ENCODE peak calls at places on chromosome 19, in ten cellular contexts. I, Q, F, V, Z, U, H, T, W and P are unnamed samples.

GRCh38 chr19:46783670-46784069 is 4.7 kb downstream of the SLC1A5 start:
- DNase-seq in I (no peak), Q (no peak), F (no peak), V (no peak), Z (no peak), U (no peak), H (no peak), T (no peak), W (no peak), P (no peak)

GRCh38 chr19:54937926-54938325 is 9.4 kb downstream of the NLRP7 start:
- DNase-seq in I (no peak), Q (no peak), F (no peak), V (no peak), Z (no peak), U (no peak), H (no peak), T (no peak), W (no peak), P (no peak)

GRCh38 chr19:42313096-42313839 is at the start of gene TMEM145:
- DNase-seq in I (no peak), Q (no peak), F (peak; percentile 52), V (no peak), Z (peak; percentile 61), U (peak; percentile 59), H (peak; percentile 67), T (no peak), W (peak; percentile 84), P (no peak)

GRCh38 chr19:10503002-10503789 is at the start of gene KEAP1:
- DNase-seq in I (peak; percentile 82), Q (peak; percentile 86), F (no peak), V (peak; percentile 59), Z (peak; percentile 49), U (peak; percentile 42), H (peak; percentile 53), T (no peak), W (peak; percentile 79), P (peak; percentile 45)

GRCh38 chr19:32418155-32418554 is 12.6 kb downstream of the DPY19L3 start:
- DNase-seq in I (no peak), Q (no peak), F (no peak), V (no peak), Z (no peak), U (no peak), H (no peak), T (no peak), W (no peak), P (no peak)

GRCh38 chr19:15516363-15516762 is 8.0 kb downstream of the CYP4F22 start:
- DNase-seq in I (no peak), Q (no peak), F (no peak), V (no peak), Z (no peak), U (no peak), H (no peak), T (no peak), W (no peak), P (no peak)

GRCh38 chr19:3080281-3080680 is 13.9 kb upstream of the GNA11 start:
- DNase-seq in I (no peak), Q (no peak), F (peak; percentile 63), V (no peak), Z (no peak), U (peak; percentile 74), H (no peak), T (no peak), W (no peak), P (no peak)

GRCh38 chr19:41218615-41219507 is at the start of gene AXL:
- DNase-seq in I (peak; percentile 84), Q (peak; percentile 96), F (peak; percentile 86), V (peak; percentile 76), Z (peak; percentile 35), U (peak; percentile 85), H (peak; percentile 90), T (no peak), W (peak; percentile 95), P (peak; percentile 81)

GRCh38 chr19:37979547-37980082 is 72.6 kb downstream of the SIPA1L3 start:
- DNase-seq in I (peak; percentile 75), Q (no peak), F (no peak), V (peak; percentile 66), Z (peak; percentile 58), U (peak; percentile 69), H (no peak), T (peak; percentile 78), W (no peak), P (no peak)

GRCh38 chr19:37977992-37978391 is 71.0 kb downstream of the SIPA1L3 start:
- DNase-seq in I (peak; percentile 49), Q (no peak), F (peak; percentile 99), V (no peak), Z (no peak), U (peak; percentile 98), H (no peak), T (no peak), W (no peak), P (no peak)

GRCh38 chr19:37975071-37975470 is 68.1 kb downstream of the SIPA1L3 start:
- DNase-seq in I (peak; percentile 38), Q (no peak), F (no peak), V (no peak), Z (no peak), U (no peak), H (no peak), T (peak; percentile 76), W (no peak), P (no peak)

GRCh38 chr19:37975596-37976515 is 68.8 kb downstream of the SIPA1L3 start:
- DNase-seq in I (peak; percentile 28), Q (no peak), F (no peak), V (no peak), Z (no peak), U (no peak), H (no peak), T (no peak), W (no peak), P (no peak)

DNA sequence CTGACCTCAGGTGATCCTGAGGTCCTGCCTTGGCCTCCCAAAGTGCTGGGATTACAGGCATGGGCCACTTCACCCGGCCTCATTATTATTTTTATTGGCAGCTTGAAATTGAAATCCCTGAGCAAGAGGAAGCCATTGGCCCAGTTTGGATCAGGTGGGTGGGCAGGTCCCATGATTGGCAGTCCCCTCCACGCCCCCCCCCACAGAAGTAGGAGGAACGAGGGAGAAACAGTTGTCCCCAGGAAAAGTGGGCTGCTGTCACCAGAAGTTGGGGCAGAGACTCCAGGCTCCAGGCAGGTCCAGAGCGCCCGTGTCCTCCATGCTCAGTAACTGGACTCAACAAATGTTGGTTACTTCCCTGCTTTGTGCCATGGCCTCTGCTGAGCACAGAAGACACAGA is 70.4 kb downstream of the SIPA1L3 start:
- DNase-seq in I (peak; percentile 31), Q (no peak), F (no peak), V (peak; percentile 5), Z (no peak), U (no peak), H (no peak), T (peak; percentile 66), W (no peak), P (no peak)
- H3K4me1 ChIP-seq in I (peaks cover 23% of the 10 kb centered on the region), Q (peaks cover 27% of the 10 kb centered on the region), F (peaks cover 26% of the 10 kb centered on the region), V (peaks cover 28% of the 10 kb centered on the region), Z (peaks cover 24% of the 10 kb centered on the region), U (peaks cover 2% of the 10 kb centered on the region), H (peaks cover 13% of the 10 kb centered on the region), T (peaks cover 39% of the 10 kb centered on the region), W (no peaks in the 10 kb centered on the region), P (peaks cover 8% of the 10 kb centered on the region)

GRCh38 chr19:38974599-38975213 is 836 bp downstream of the FBXO17 start:
- DNase-seq in I (no peak), Q (no peak), F (no peak), V (no peak), Z (no peak), U (no peak), H (peak; percentile 60), T (no peak), W (no peak), P (no peak)

GRCh38 chr19:38975861-38976271 is 324 bp upstream of the FBXO17 start:
- DNase-seq in I (no peak), Q (no peak), F (peak; percentile 31), V (no peak), Z (peak; percentile 40), U (peak; percentile 49), H (peak; percentile 92), T (no peak), W (peak; percentile 83), P (no peak)

GRCh38 chr19:38978315-38978689 is 2.8 kb upstream of the FBXO17 start:
- DNase-seq in I (no peak), Q (no peak), F (no peak), V (no peak), Z (no peak), U (no peak), H (no peak), T (no peak), W (no peak), P (no peak)

GRCh38 chr19:38977445-38978314 is 2.1 kb upstream of the FBXO17 start:
- DNase-seq in I (no peak), Q (no peak), F (peak; percentile 50), V (no peak), Z (no peak), U (peak; percentile 57), H (peak; percentile 33), T (no peak), W (no peak), P (no peak)

DNA sequence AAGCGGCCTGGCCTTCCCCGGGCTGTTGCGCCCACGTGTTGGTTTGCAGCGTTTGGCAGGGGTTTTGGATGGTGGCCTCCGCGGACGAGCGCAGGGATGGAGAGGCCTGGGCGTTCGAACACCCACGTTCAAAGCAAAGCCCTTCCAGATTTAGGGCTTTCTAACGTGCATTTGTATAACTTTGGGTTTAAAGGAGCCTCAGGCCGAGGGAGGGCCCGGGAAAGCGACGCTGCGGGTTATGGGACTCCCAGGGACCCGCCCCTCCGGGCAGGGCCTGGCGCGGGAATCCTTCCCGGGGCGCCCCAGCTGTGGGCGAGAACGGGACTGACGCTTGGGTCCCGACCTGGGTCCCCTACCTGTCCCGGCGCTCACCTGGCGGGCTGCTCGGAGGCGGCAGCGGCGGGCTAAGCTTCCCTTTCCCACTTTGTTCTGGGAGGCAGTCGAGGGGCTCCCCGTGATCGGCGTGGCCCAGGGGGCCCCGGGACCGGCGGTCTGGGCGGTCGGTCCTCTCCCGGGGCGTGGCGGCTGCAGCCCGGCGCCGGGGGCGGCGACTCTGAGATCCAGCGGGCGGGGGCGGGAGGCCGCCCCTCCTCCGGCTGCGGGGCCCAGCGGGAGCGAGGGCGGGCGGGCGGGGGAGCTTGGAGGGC is at the start of gene FBXO17:
- DNase-seq in I (peak; percentile 76), Q (no peak), F (peak; percentile 63), V (peak; percentile 52), Z (peak; percentile 49), U (peak; percentile 72), H (peak; percentile 87), T (no peak), W (peak; percentile 85), P (peak; percentile 52)
- H3K27ac ChIP-seq in I (peak within 1 kb of the TSS; percentile 73), Q (peak within 1 kb of the TSS; percentile 95), F (peak within 1 kb of the TSS; percentile 83), V (peak within 1 kb of the TSS; percentile 77), Z (peak within 1 kb of the TSS; percentile 85), U (peak within 1 kb of the TSS; percentile 75), H (peak within 1 kb of the TSS; percentile 91), T (peak within 1 kb of the TSS; percentile 64), W (no peak within 1 kb of the TSS), P (peak within 1 kb of the TSS; percentile 86)

GRCh38 chr19:56119585-56119978 is 1.5 kb downstream of the ZNF787 start:
- DNase-seq in I (peak; percentile 71), Q (no peak), F (peak; percentile 44), V (no peak), Z (no peak), U (peak; percentile 42), H (peak; percentile 55), T (peak; percentile 85), W (no peak), P (no peak)

GRCh38 chr19:56121180-56122167 is at the start of gene ZNF787:
- DNase-seq in I (peak; percentile 99), Q (peak; percentile 98), F (peak; percentile 96), V (peak; percentile 98), Z (peak; percentile 99), U (peak; percentile 96), H (peak; percentile 99), T (peak; percentile 100), W (peak; percentile 100), P (peak; percentile 98)

GRCh38 chr19:56118666-56119584 is 2.2 kb downstream of the ZNF787 start:
- DNase-seq in I (no peak), Q (no peak), F (no peak), V (peak; percentile 45), Z (peak; percentile 65), U (no peak), H (no peak), T (no peak), W (no peak), P (no peak)

GRCh38 chr19:56120002-56120370 is 1.1 kb downstream of the ZNF787 start:
- DNase-seq in I (no peak), Q (no peak), F (no peak), V (no peak), Z (no peak), U (no peak), H (no peak), T (no peak), W (no peak), P (no peak)

GRCh38 chr19:56120371-56121179 is 520 bp downstream of the ZNF787 start:
- DNase-seq in I (peak; percentile 93), Q (no peak), F (peak; percentile 71), V (peak; percentile 92), Z (peak; percentile 89), U (peak; percentile 76), H (peak; percentile 89), T (peak; percentile 96), W (peak; percentile 85), P (peak; percentile 83)
- TF ChIP-seq CTCF in I (peak; percentile 25), Q (no peak), F (peak; percentile 16), V (peak; percentile 21), Z (peak; percentile 51), U (no peak), H (no peak), T (no peak), W (peak; percentile 55), P (peak; percentile 41)

GRCh38 chr19:43760941-43761340 is 6.2 kb upstream of the SMG9 start:
- DNase-seq in I (no peak), Q (no peak), F (peak; percentile 37), V (no peak), Z (no peak), U (peak; percentile 48), H (no peak), T (no peak), W (no peak), P (no peak)
- H3K4me1 ChIP-seq in I (peaks cover 10% of the 10 kb centered on the region), Q (peaks cover 23% of the 10 kb centered on the region), F (peaks cover 22% of the 10 kb centered on the region), V (peaks cover 33% of the 10 kb centered on the region), Z (peaks cover under 1% of the 10 kb centered on the region), U (peaks cover 34% of the 10 kb centered on the region), H (peaks cover 69% of the 10 kb centered on the region), T (peaks cover 43% of the 10 kb centered on the region), W (no peaks in the 10 kb centered on the region), P (peaks cover under 1% of the 10 kb centered on the region)